ENCODE peak calls at places on chromosomes 13 and 19, in nine cellular contexts. S is left ventricle myocardium inferior, V is ovary, H is adipocyte, M is upper lobe of right lung, I is bronchial epithelial cell, T is lower lobe of right lung, L is H1, N is IMR-90. R is an unnamed sample.
A peak's percentile ranks its signal among the peaks of the same experiment; 100 is the strongest.

GRCh38 chr13:65456150-65456912 is 1773.8 kb downstream of the PCDH9 start:
- DNase-seq in T (no peak), H (no peak), S (no peak), L (no peak), I (no peak), M (no peak), N (peak; percentile 66), V (no peak), R (no peak)

GRCh38 chr13:90352763-90353162 is 994.7 kb upstream of the MIR17HG start:
- DNase-seq in I (no peak), M (no peak), L (no peak), H (no peak), S (no peak), N (no peak), V (no peak), T (no peak), R (no peak)

GRCh38 chr19:29528946-29529645 is 3.3 kb downstream of the VSTM2B start:
- DNase-seq in M (peak; percentile 36), I (no peak), T (no peak), N (no peak), V (no peak), H (no peak), L (peak; percentile 70), S (no peak), R (no peak)

GRCh38 chr13:82751221-82751620 is 1131.1 kb downstream of the SLITRK1 start:
- DNase-seq in H (no peak), L (no peak), N (no peak), S (no peak), T (no peak), V (no peak), I (no peak), M (no peak), R (no peak)

GRCh38 chr13:34627499-34627898 is 314.6 kb upstream of the NBEA start:
- DNase-seq in V (no peak), L (no peak), S (no peak), I (no peak), M (no peak), T (no peak), N (no peak), H (no peak), R (no peak)

GRCh38 chr19:39154626-39155100 is 29.1 kb downstream of the PAK4 start:
- DNase-seq in L (no peak), V (no peak), M (peak; percentile 89), S (no peak), N (no peak), I (peak; percentile 74), T (peak; percentile 84), H (no peak), R (no peak)

GRCh38 chr13:43880451-43880850 is 747 bp downstream of the LACC1 start:
- DNase-seq in S (no peak), T (no peak), M (no peak), N (no peak), V (no peak), I (no peak), H (peak; percentile 17), L (no peak), R (no peak)

GRCh38 chr13:23427342-23428182 is 5.9 kb downstream of the SACS start:
- DNase-seq in L (peak; percentile 35), T (no peak), H (peak; percentile 75), V (peak; percentile 54), S (no peak), M (no peak), N (peak; percentile 97), I (peak; percentile 93), R (peak; percentile 74)

GRCh38 chr13:70188567-70188966 is 80.3 kb upstream of the KLHL1 start:
- DNase-seq in I (peak; percentile 12), S (no peak), M (no peak), V (no peak), H (no peak), N (no peak), T (no peak), L (no peak), R (no peak)

GRCh38 chr13:100089633-100090032 is 740 bp downstream of the PCCA start:
- DNase-seq in N (peak; percentile 34), V (no peak), T (no peak), H (peak; percentile 53), S (no peak), L (no peak), M (no peak), I (peak; percentile 45), R (no peak)

GRCh38 chr13:69264362-69265334 is 843.0 kb upstream of the ATXN8OS start:
- DNase-seq in H (no peak), I (no peak), N (no peak), M (no peak), V (no peak), T (no peak), S (no peak), L (no peak), R (no peak)

GRCh38 chr19:2494084-2494446 is 18.1 kb downstream of the GADD45B start:
- DNase-seq in H (peak; percentile 62), N (peak; percentile 65), T (no peak), L (no peak), M (no peak), V (no peak), I (no peak), S (no peak), R (no peak)

GRCh38 chr13:46797468-46798237 is 692 bp upstream of the ESD start:
- DNase-seq in V (peak; percentile 23), T (no peak), S (no peak), M (no peak), H (no peak), I (no peak), L (no peak), N (peak; percentile 48), R (no peak)

GRCh38 chr13:111338841-111339240 is 18.4 kb downstream of the TEX29 start:
- DNase-seq in N (no peak), T (no peak), S (no peak), M (no peak), I (no peak), V (no peak), L (no peak), H (no peak), R (no peak)

GRCh38 chr13:38670627-38671026 is 16.2 kb upstream of the FREM2 start:
- DNase-seq in M (no peak), V (no peak), N (peak; percentile 2), S (no peak), L (no peak), H (no peak), I (peak; percentile 66), T (no peak), R (no peak)

GRCh38 chr13:113805431-113806103 is 46.5 kb downstream of the TMEM255B start:
- DNase-seq in I (no peak), M (no peak), V (no peak), S (peak; percentile 7), L (no peak), T (no peak), N (no peak), H (no peak), R (no peak)

GRCh38 chr19:28960586-28960985 is 252.4 kb downstream of the UQCRFS1 start:
- DNase-seq in N (no peak), M (no peak), S (no peak), V (no peak), H (no peak), T (no peak), L (no peak), I (no peak), R (no peak)

GRCh38 chr13:26050568-26051230 is 1.1 kb downstream of the SHISA2 start:
- DNase-seq in L (peak; percentile 80), H (peak; percentile 44), I (no peak), N (no peak), V (no peak), T (peak; percentile 52), M (peak; percentile 76), S (no peak), R (no peak)

GRCh38 chr19:843836-844299 is 3.1 kb downstream of the PRTN3 start:
- DNase-seq in H (no peak), L (no peak), N (no peak), S (no peak), V (peak; percentile 33), T (no peak), I (no peak), M (no peak), R (no peak)
- H3K4me3 ChIP-seq in H (no peak overlapping the region), L (peak overlapping the region; percentile 23), N (peak overlapping the region; percentile 10), S (peak overlapping the region; percentile 49), V (no peak overlapping the region), T (peak overlapping the region; percentile 21), I (peak overlapping the region; percentile 2), M (no peak overlapping the region), R (no peak overlapping the region)

DNA sequence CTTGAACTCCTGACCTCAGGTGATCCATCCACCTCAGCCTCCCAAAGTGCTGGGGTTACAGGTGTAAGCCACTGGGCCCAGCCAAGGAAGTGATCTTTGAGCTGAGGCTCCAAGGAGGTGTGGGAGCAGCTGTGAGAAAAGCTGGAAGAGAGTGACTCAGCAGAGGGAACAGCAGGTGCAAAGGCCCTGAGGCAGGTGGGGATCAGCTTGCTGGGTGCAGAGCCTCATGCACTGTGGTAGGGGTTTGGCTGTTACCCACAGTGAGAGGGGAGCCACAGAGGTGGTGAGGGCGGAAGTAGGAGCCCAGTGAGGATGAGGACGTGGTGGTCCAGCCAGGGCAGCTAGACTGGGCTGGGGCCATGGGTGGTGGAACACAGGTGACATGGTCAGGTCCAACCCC is 6.5 kb downstream of the NPAS1 start:
- DNase-seq in M (no peak), T (no peak), S (no peak), N (no peak), V (no peak), I (no peak), L (no peak), H (no peak), R (no peak)
- H3K27me3 ChIP-seq in M (peaks cover 81% of the 10 kb centered on the region), T (peaks cover 85% of the 10 kb centered on the region), S (peaks cover 97% of the 10 kb centered on the region), N (peaks cover 46% of the 10 kb centered on the region), V (peaks cover 14% of the 10 kb centered on the region), I (peaks cover 30% of the 10 kb centered on the region), L (peaks cover 29% of the 10 kb centered on the region), H (peaks cover 8% of the 10 kb centered on the region), R (peaks cover 7% of the 10 kb centered on the region)

DNA sequence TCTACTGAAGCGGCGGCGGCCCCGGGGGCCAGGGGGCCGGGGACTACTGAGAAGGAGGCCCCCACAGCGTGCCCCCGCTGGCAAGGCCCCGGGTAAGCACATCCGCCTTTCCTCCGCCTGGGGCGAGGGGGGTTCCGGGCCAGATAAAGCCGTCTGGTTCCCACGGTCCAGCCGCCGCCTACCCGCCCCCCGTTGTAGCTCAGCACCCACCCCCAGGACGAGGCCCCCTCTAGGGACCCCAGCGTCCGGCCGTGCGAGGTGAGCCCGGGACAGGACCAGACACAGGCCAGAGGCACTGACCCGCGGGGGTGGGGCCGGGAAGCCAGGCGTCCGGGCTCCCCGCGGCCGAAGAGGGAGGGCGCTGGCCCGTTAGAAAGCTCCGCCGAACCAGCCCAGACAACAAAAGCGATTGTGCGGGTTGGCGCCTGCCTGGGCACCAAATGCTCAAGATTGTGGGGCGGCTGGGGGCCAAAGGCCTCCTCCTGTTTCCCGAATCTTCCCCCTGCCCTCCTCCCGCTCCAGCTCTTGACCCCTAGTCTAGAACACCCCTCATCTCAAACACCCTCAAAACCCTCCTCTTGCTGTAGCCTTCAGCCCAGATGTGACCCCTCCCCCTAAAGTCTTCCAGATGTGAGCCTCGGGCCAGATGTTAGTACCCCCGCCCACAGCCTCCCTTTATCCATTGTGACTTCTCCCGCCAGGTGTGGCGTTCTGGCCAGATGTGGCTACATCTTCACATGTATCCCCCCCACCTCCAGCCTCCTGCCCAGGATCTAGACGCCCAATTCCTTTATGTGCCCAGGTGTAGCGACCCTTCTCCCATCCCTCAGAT is 867 bp upstream of the LTBP4 start:
- DNase-seq in M (no peak), H (no peak), V (peak; percentile 69), S (peak; percentile 60), N (no peak), L (no peak), T (no peak), I (no peak), R (peak; percentile 59)
- H3K4me3 ChIP-seq in M (peak overlapping the region; percentile 23), H (no peak overlapping the region), V (peak overlapping the region; percentile 23), S (peak overlapping the region; percentile 85), N (no peak overlapping the region), L (no peak overlapping the region), T (peak overlapping the region; percentile 61), I (no peak overlapping the region), R (peak overlapping the region; percentile 16)

GRCh38 chr13:28339419-28339818 is 155.5 kb downstream of the FLT1 start:
- DNase-seq in S (no peak), N (peak; percentile 85), T (no peak), I (no peak), V (no peak), H (peak; percentile 61), M (no peak), L (no peak), R (no peak)
- H3K27me3 ChIP-seq in S (no peaks in the 10 kb centered on the region), N (no peaks in the 10 kb centered on the region), T (peaks cover 5% of the 10 kb centered on the region), I (no peaks in the 10 kb centered on the region), V (no peaks in the 10 kb centered on the region), H (no peaks in the 10 kb centered on the region), M (no peaks in the 10 kb centered on the region), L (no peaks in the 10 kb centered on the region), R (no peaks in the 10 kb centered on the region)